ENCODE peak calls at places on chromosomes 16 and 17, in seven cellular contexts. Q, J, S, T, A, N and F are unnamed samples.
A peak's percentile ranks its signal among the peaks of the same experiment; 100 is the strongest.

GRCh38 chr17:30378191-30378796 is 433 bp upstream of the CPD start:
- DNase-seq in Q (peak; percentile 51), J (peak; percentile 11), S (no peak), T (no peak), A (peak; percentile 81), N (no peak), F (peak; percentile 32)

GRCh38 chr17:17926036-17926435 is 46.2 kb downstream of the TOM1L2 start:
- DNase-seq in Q (no peak), J (no peak), S (no peak), T (no peak), A (no peak), N (no peak), F (no peak)

GRCh38 chr16:28212532-28212873 is 738 bp upstream of the XPO6 start:
- DNase-seq in Q (no peak), J (peak; percentile 26), S (no peak), T (no peak), A (peak; percentile 73), N (no peak), F (peak; percentile 19)

GRCh38 chr16:73326770-73327470 is 279.0 kb upstream of the ZFHX3 start:
- DNase-seq in Q (no peak), J (no peak), S (no peak), T (no peak), A (no peak), N (no peak), F (no peak)

GRCh38 chr16:15564619-15565339 is 78.2 kb downstream of the MARF1 start:
- DNase-seq in Q (no peak), J (peak; percentile 35), S (no peak), T (no peak), A (no peak), N (no peak), F (no peak)

GRCh38 chr17:67884766-67885165 is 59.5 kb downstream of the BPTF start:
- DNase-seq in Q (no peak), J (no peak), S (no peak), T (no peak), A (no peak), N (no peak), F (no peak)

GRCh38 chr16:88582912-88583575 is 12.8 kb downstream of the ZC3H18 start:
- DNase-seq in Q (no peak), J (no peak), S (no peak), T (peak; percentile 15), A (no peak), N (no peak), F (no peak)

GRCh38 chr16:84537431-84538151 is 33.1 kb upstream of the MEAK7 start:
- DNase-seq in Q (no peak), J (no peak), S (no peak), T (no peak), A (no peak), N (no peak), F (no peak)

GRCh38 chr17:7477392-7478275 is 1.8 kb downstream of the ZBTB4 start:
- DNase-seq in Q (peak; percentile 33), J (peak; percentile 95), S (no peak), T (no peak), A (peak; percentile 73), N (no peak), F (peak; percentile 63)

GRCh38 chr17:78268960-78269892 is 37.8 kb downstream of the TMEM235 start:
- DNase-seq in Q (peak; percentile 17), J (peak; percentile 11), S (no peak), T (no peak), A (peak; percentile 90), N (no peak), F (no peak)

GRCh38 chr17:14067347-14067746 is 2.0 kb upstream of the COX10 start:
- DNase-seq in Q (no peak), J (no peak), S (no peak), T (no peak), A (no peak), N (no peak), F (no peak)

GRCh38 chr16:84462296-84463210 is 41.9 kb downstream of the MEAK7 start:
- DNase-seq in Q (no peak), J (no peak), S (no peak), T (peak; percentile 39), A (peak; percentile 21), N (no peak), F (no peak)

GRCh38 chr16:54164789-54165173 is 121.8 kb downstream of the IRX3 start:
- DNase-seq in Q (no peak), J (no peak), S (no peak), T (no peak), A (no peak), N (no peak), F (no peak)

GRCh38 chr16:1258906-1259759 is 3.3 kb downstream of the TPSD1 start:
- DNase-seq in Q (no peak), J (no peak), S (no peak), T (no peak), A (no peak), N (no peak), F (no peak)

DNA sequence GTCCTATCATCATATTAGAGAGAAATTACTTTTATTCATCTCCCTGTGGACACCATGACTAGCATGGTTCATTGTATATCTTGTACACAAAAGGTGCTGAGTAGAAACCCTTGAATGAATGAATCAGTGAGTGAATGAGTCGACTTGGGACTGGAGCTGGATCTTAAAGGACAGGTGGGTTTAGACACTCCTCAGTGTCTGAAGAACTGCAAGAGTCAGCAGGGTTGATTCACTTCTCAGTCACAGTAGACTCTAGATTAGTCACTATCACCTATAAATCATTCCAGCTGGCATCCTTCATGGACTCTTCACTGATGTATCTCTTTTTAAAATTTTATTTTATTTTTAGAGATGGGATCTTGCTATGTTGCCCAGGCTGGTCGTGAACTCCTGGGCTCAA is 30.1 kb upstream of the PMFBP1 start:
- DNase-seq in Q (no peak), J (no peak), S (no peak), T (no peak), A (no peak), N (no peak), F (no peak)
- H3K27ac ChIP-seq in Q (peak overlapping the region; percentile 40), J (no peak overlapping the region), S (peak overlapping the region; percentile 33), T (no peak overlapping the region), A (no peak overlapping the region), N (peak overlapping the region; percentile 53), F (peak overlapping the region; percentile 45)

GRCh38 chr17:57980522-57980921 is 7.5 kb downstream of the VEZF1 start:
- DNase-seq in Q (no peak), J (no peak), S (no peak), T (no peak), A (no peak), N (no peak), F (no peak)
- H3K4me1 ChIP-seq in Q (no peaks in the 10 kb centered on the region), J (peaks cover 26% of the 10 kb centered on the region), S (peaks cover 70% of the 10 kb centered on the region), T (peaks cover 18% of the 10 kb centered on the region), A (peaks cover 9% of the 10 kb centered on the region), N (peaks cover 37% of the 10 kb centered on the region), F (peaks cover 48% of the 10 kb centered on the region)

GRCh38 chr17:8940866-8941471 is 24.5 kb downstream of the PIK3R5 start:
- DNase-seq in Q (no peak), J (no peak), S (no peak), T (no peak), A (no peak), N (no peak), F (no peak)
- H3K4me3 ChIP-seq in Q (no peak overlapping the region), J (no peak overlapping the region), S (no peak overlapping the region), T (no peak overlapping the region), A (no peak overlapping the region), N (no peak overlapping the region), F (no peak overlapping the region)

DNA sequence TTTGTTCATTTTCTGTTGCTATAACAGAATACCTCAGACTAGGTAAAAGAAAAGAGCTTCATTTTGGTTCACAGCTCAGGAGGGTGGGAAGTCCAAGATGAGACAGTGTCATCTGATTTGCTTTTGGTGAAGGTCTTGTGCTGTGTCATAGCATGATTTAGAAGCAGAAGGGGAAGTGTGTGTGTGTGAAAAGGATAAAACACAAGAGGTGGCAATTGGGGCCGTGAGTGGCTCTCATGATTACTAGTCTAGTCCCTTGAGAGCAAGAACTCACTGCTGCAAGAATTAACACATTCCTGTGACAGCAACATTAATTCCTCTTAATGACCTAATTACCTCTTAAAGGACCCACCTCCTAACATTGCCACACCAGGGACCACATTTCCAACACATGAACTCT is 8.3 kb downstream of the SLC35G3 start:
- DNase-seq in Q (no peak), J (no peak), S (no peak), T (no peak), A (no peak), N (no peak), F (no peak)
- H3K27ac ChIP-seq in Q (no peak overlapping the region), J (no peak overlapping the region), S (no peak overlapping the region), T (no peak overlapping the region), A (no peak overlapping the region), N (no peak overlapping the region), F (no peak overlapping the region)

GRCh38 chr17:36885161-36885735 is 52.0 kb upstream of the LHX1 start:
- DNase-seq in Q (no peak), J (no peak), S (no peak), T (no peak), A (peak; percentile 66), N (no peak), F (no peak)
- H3K4me1 ChIP-seq in Q (no peaks in the 10 kb centered on the region), J (no peaks in the 10 kb centered on the region), S (no peaks in the 10 kb centered on the region), T (no peaks in the 10 kb centered on the region), A (peaks cover 13% of the 10 kb centered on the region), N (no peaks in the 10 kb centered on the region), F (no peaks in the 10 kb centered on the region)

GRCh38 chr17:41705271-41705991 is 6.7 kb upstream of the GAST start:
- DNase-seq in Q (no peak), J (peak; percentile 73), S (no peak), T (no peak), A (peak; percentile 81), N (no peak), F (no peak)
- H3K4me3 ChIP-seq in Q (no peak overlapping the region), J (no peak overlapping the region), S (no peak overlapping the region), T (no peak overlapping the region), A (no peak overlapping the region), N (no peak overlapping the region), F (no peak overlapping the region)

GRCh38 chr17:40061532-40062038 is 1.2 kb upstream of the THRA start:
- DNase-seq in Q (no peak), J (no peak), S (no peak), T (no peak), A (no peak), N (no peak), F (no peak)

GRCh38 chr17:40065041-40065770 is 2.4 kb downstream of the THRA start:
- DNase-seq in Q (no peak), J (peak; percentile 58), S (no peak), T (no peak), A (peak; percentile 71), N (no peak), F (no peak)

GRCh38 chr17:40062347-40063033 is at the start of gene THRA:
- DNase-seq in Q (peak; percentile 75), J (peak; percentile 23), S (no peak), T (no peak), A (peak; percentile 89), N (peak; percentile 55), F (peak; percentile 84)

GRCh38 chr17:40063915-40064531 is 1.3 kb downstream of the THRA start:
- DNase-seq in Q (peak; percentile 62), J (no peak), S (no peak), T (no peak), A (peak; percentile 59), N (no peak), F (no peak)

DNA sequence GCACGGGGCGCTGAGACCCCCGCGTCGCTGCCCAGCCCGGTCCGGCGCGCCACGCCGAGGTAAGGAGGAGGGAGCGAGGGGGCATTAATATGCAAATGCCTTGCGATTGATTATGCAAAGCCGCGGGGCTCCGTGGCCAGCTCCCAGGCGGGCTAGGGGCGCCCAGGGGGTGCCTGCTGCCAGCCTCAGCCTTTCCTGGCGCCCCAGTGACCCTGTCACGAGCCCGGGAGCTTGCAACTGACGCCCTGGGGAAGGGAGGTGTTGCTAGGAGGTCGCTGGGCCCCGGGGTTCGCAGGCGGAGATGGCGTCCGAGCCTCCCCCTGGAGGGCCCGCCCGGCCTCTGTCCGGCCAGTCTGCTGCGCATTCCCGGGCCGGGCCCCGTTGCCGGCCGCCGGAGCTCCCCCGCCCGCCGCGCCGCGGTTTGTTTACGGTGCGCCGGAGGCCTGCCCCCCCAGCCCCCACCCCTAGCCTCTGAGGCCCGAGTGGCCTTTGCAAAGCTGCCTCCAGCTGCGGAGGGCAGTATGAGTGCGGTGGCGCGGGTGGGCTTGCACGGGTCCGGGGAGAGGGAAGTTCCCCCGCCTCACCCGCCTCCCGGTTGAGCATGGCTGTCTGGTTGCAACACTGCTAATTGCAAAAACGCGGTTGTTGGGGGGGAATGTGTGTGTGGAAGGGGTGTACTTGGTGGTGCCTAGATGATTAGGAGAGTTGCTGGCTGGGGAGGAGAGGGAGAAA is 435 bp downstream of the THRA start:
- DNase-seq in Q (peak; percentile 56), J (no peak), S (no peak), T (no peak), A (peak; percentile 93), N (no peak), F (peak; percentile 64)
- H3K27ac ChIP-seq in Q (peak overlapping the region; percentile 77), J (peak overlapping the region; percentile 64), S (peak overlapping the region; percentile 94), T (no peak overlapping the region), A (peak overlapping the region; percentile 60), N (peak overlapping the region; percentile 97), F (peak overlapping the region; percentile 98)